ENCODE peak calls at places on chromosome 14, in five cellular contexts. One of them, this sample, is unnamed.

GRCh38 chr14:93747102-93747501 is 41.2 kb downstream of the PRIMA1 start:
- DNase-seq in A549: no peak
- DNase-seq in endothelial cell of umbilical vein: no peak
- DNase-seq in right lobe of liver: no peak
- DNase-seq in testis: no peak
- DNase-seq in this sample: no peak

GRCh38 chr14:95442633-95443021 is 73.8 kb downstream of the SYNE3 start:
- DNase-seq in right lobe of liver: peak
- DNase-seq in A549: peak
- DNase-seq in testis: peak
- DNase-seq in endothelial cell of umbilical vein: peak
- DNase-seq in this sample: peak

GRCh38 chr14:36773558-36773957 is 111.9 kb downstream of the PAX9 start:
- DNase-seq in endothelial cell of umbilical vein: no peak
- DNase-seq in right lobe of liver: no peak
- DNase-seq in testis: no peak
- DNase-seq in A549: peak
- DNase-seq in this sample: no peak

GRCh38 chr14:100296106-100296651 is 10.1 kb downstream of the SLC25A29 start:
- DNase-seq in testis: no peak
- DNase-seq in endothelial cell of umbilical vein: no peak
- DNase-seq in right lobe of liver: peak
- DNase-seq in A549: no peak
- DNase-seq in this sample: no peak

GRCh38 chr14:37668646-37669045 is 73.2 kb downstream of the TTC6 start:
- DNase-seq in endothelial cell of umbilical vein: no peak
- DNase-seq in A549: no peak
- DNase-seq in right lobe of liver: no peak
- DNase-seq in testis: no peak
- DNase-seq in this sample: no peak

GRCh38 chr14:52129733-52130132 is 60.9 kb upstream of the NID2 start:
- DNase-seq in endothelial cell of umbilical vein: no peak
- DNase-seq in A549: no peak
- DNase-seq in right lobe of liver: no peak
- DNase-seq in testis: peak
- DNase-seq in this sample: no peak

GRCh38 chr14:92121670-92122350 is at the start of the genes CPSF2 and NDUFB1:
- DNase-seq in endothelial cell of umbilical vein: peak
- DNase-seq in A549: peak
- DNase-seq in right lobe of liver: peak
- DNase-seq in testis: peak
- DNase-seq in this sample: no peak

GRCh38 chr14:39432619-39433451 is 602 bp upstream of the FBXO33 start:
- DNase-seq in endothelial cell of umbilical vein: peak
- DNase-seq in testis: peak
- DNase-seq in A549: peak
- DNase-seq in right lobe of liver: peak
- DNase-seq in this sample: peak

GRCh38 chr14:68471029-68471963 is 321.6 kb downstream of the ZFP36L1 start:
- DNase-seq in A549: no peak
- DNase-seq in right lobe of liver: no peak
- DNase-seq in endothelial cell of umbilical vein: no peak
- DNase-seq in testis: no peak
- DNase-seq in this sample: no peak

GRCh38 chr14:81315344-81315743 is 84.8 kb downstream of the STON2 start:
- DNase-seq in endothelial cell of umbilical vein: no peak
- DNase-seq in testis: no peak
- DNase-seq in right lobe of liver: no peak
- DNase-seq in A549: no peak
- DNase-seq in this sample: no peak

GRCh38 chr14:96160030-96160912 is 44.4 kb upstream of the BDKRB2 start:
- DNase-seq in right lobe of liver: no peak
- DNase-seq in endothelial cell of umbilical vein: no peak
- DNase-seq in A549: peak
- DNase-seq in testis: no peak
- DNase-seq in this sample: no peak

GRCh38 chr14:91140672-91141071 is 26.8 kb downstream of the DGLUCY start:
- DNase-seq in testis: peak
- DNase-seq in right lobe of liver: no peak
- DNase-seq in endothelial cell of umbilical vein: peak
- DNase-seq in A549: peak
- DNase-seq in this sample: no peak

GRCh38 chr14:97532052-97532451 is 734.9 kb downstream of the VRK1 start:
- DNase-seq in endothelial cell of umbilical vein: no peak
- DNase-seq in A549: no peak
- DNase-seq in testis: no peak
- DNase-seq in right lobe of liver: no peak
- DNase-seq in this sample: no peak

GRCh38 chr14:60721331-60722162 is 2.6 kb downstream of the SIX4 start:
- DNase-seq in right lobe of liver: peak
- DNase-seq in endothelial cell of umbilical vein: peak
- DNase-seq in A549: peak
- DNase-seq in testis: peak
- DNase-seq in this sample: no peak

GRCh38 chr14:50395448-50395847 is 1.2 kb downstream of the CDKL1 start:
- DNase-seq in endothelial cell of umbilical vein: no peak
- DNase-seq in testis: peak
- DNase-seq in right lobe of liver: no peak
- DNase-seq in A549: no peak
- DNase-seq in this sample: no peak

GRCh38 chr14:52545584-52546317 is 6.6 kb downstream of the TXNDC16 start:
- DNase-seq in endothelial cell of umbilical vein: no peak
- DNase-seq in right lobe of liver: no peak
- DNase-seq in A549: no peak
- DNase-seq in testis: no peak
- DNase-seq in this sample: peak

GRCh38 chr14:22547309-22547947 is 41.6 kb downstream of the DAD1 start:
- DNase-seq in testis: no peak
- DNase-seq in A549: no peak
- DNase-seq in endothelial cell of umbilical vein: peak
- DNase-seq in right lobe of liver: no peak
- DNase-seq in this sample: no peak

GRCh38 chr14:25041898-25042297 is 8.0 kb downstream of the STXBP6 start:
- DNase-seq in A549: no peak
- DNase-seq in right lobe of liver: no peak
- DNase-seq in endothelial cell of umbilical vein: no peak
- DNase-seq in testis: no peak
- DNase-seq in this sample: no peak

GRCh38 chr14:44791730-44792129 is 170.0 kb downstream of the KLHL28 start:
- DNase-seq in testis: no peak
- DNase-seq in endothelial cell of umbilical vein: no peak
- DNase-seq in A549: no peak
- DNase-seq in right lobe of liver: no peak
- DNase-seq in this sample: no peak

GRCh38 chr14:93369393-93370266 is 22.6 kb downstream of the COX8C start:
- DNase-seq in endothelial cell of umbilical vein: no peak
- DNase-seq in A549: no peak
- DNase-seq in testis: no peak
- DNase-seq in right lobe of liver: no peak
- DNase-seq in this sample: no peak

GRCh38 chr14:24389266-24389855 is 9.4 kb upstream of the NYNRIN start:
- DNase-seq in right lobe of liver: no peak
- DNase-seq in endothelial cell of umbilical vein: peak
- DNase-seq in A549: no peak
- DNase-seq in testis: no peak
- DNase-seq in this sample: no peak

GRCh38 chr14:79602742-79603141 is 608.6 kb downstream of the DIO2 start:
- DNase-seq in right lobe of liver: no peak
- DNase-seq in A549: no peak
- DNase-seq in endothelial cell of umbilical vein: no peak
- DNase-seq in testis: no peak
- DNase-seq in this sample: no peak

GRCh38 chr14:94568186-94568585 is 6.9 kb downstream of the SERPINA4 start:
- DNase-seq in endothelial cell of umbilical vein: no peak
- DNase-seq in testis: peak
- DNase-seq in right lobe of liver: no peak
- DNase-seq in A549: no peak
- DNase-seq in this sample: no peak

DNA sequence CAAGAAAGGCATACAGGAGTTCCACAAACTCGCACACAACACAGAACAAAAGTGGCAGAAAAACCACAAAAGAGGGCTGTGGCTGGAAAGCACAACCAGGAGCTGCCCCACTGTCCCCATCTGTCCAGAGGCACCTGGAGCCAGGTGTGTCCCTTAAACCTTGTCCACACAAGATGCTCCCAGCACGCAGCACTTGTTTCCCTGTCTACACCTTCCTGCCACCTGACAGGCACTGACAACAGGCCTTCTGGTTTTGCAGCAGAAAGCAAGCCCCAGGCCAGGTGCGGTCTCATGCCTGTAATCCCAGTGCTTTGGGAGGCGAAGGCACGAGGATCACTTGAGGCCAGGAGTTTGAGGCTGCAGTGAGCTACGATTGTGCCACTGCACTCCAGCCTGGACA is 3.6 kb downstream of the BTBD6 start:
- DNase-seq in endothelial cell of umbilical vein: no peak
- DNase-seq in testis: no peak
- DNase-seq in right lobe of liver: no peak
- DNase-seq in A549: no peak
- DNase-seq in this sample: no peak
- H3K4me3 ChIP-seq in endothelial cell of umbilical vein: no peak
- H3K4me3 ChIP-seq in testis: no peak
- H3K4me3 ChIP-seq in right lobe of liver: no peak
- H3K4me3 ChIP-seq in A549: no peak
- H3K4me3 ChIP-seq in this sample: no peak

GRCh38 chr14:76237349-76237990 is 85.7 kb downstream of the GPATCH2L start:
- DNase-seq in testis: no peak
- DNase-seq in A549: no peak
- DNase-seq in right lobe of liver: no peak
- DNase-seq in endothelial cell of umbilical vein: no peak
- DNase-seq in this sample: no peak
- TF ChIP-seq CTCF in testis: no peak
- TF ChIP-seq CTCF in A549: no peak
- TF ChIP-seq CTCF in right lobe of liver: no peak
- TF ChIP-seq CTCF in endothelial cell of umbilical vein: no peak
- TF ChIP-seq CTCF in this sample: no peak

DNA sequence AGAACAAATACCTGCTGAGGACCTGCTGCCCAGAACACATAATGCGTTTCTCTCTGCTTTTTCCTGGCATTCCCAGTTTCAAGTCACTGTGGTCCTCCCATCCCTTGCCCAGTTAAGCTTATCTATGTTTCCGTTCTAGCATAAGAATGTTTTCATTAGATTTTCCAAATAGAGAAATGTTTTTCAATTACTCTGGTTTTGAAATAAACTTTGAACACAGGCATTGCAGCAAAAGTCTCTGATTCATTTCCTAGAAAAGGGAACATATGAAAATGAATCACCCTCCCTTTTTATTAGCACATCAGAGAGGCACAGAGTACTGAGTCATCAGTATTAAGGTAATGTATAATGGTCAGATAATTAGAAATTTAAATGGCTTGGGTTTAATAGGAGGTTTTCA is 201.1 kb upstream of the TMEM260 start:
- DNase-seq in A549: no peak
- DNase-seq in testis: no peak
- DNase-seq in right lobe of liver: no peak
- DNase-seq in endothelial cell of umbilical vein: peak
- DNase-seq in this sample: no peak
- H3K4me3 ChIP-seq in A549: no peak
- H3K4me3 ChIP-seq in testis: no peak
- H3K4me3 ChIP-seq in right lobe of liver: no peak
- H3K4me3 ChIP-seq in endothelial cell of umbilical vein: no peak
- H3K4me3 ChIP-seq in this sample: no peak

DNA sequence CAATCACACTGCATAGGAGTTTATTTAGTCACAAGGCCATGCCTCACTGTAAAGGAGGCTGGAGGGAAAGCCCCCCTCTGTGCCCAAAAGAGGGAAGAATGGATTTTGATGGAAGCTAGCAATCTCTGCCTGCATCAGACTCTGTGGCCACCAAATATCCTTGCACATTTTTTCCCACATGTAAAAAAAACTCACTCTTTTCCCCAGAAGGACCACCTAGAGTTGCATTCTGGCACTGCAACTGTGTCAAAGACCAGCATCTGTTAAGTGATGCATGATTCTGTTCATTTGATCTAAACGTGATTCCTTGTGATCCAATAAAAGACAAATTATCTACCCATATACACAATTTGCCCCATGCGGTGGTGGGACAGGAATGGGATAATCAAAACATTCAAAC is 8.0 kb downstream of the RHOJ start:
- DNase-seq in testis: no peak
- DNase-seq in right lobe of liver: no peak
- DNase-seq in A549: no peak
- DNase-seq in endothelial cell of umbilical vein: no peak
- DNase-seq in this sample: no peak
- TF ChIP-seq CTCF in testis: no peak
- TF ChIP-seq CTCF in right lobe of liver: no peak
- TF ChIP-seq CTCF in A549: no peak
- TF ChIP-seq CTCF in endothelial cell of umbilical vein: peak
- TF ChIP-seq CTCF in this sample: no peak

GRCh38 chr14:70811065-70811464 is 1.8 kb upstream of the MAP3K9 start:
- DNase-seq in A549: no peak
- DNase-seq in testis: no peak
- DNase-seq in right lobe of liver: no peak
- DNase-seq in endothelial cell of umbilical vein: no peak
- DNase-seq in this sample: no peak
- H3K4me3 ChIP-seq in A549: no peak
- H3K4me3 ChIP-seq in testis: no peak
- H3K4me3 ChIP-seq in right lobe of liver: no peak
- H3K4me3 ChIP-seq in endothelial cell of umbilical vein: no peak
- H3K4me3 ChIP-seq in this sample: no peak

GRCh38 chr14:103696466-103697071 is 18.7 kb downstream of the XRCC3 start:
- DNase-seq in endothelial cell of umbilical vein: peak
- DNase-seq in right lobe of liver: no peak
- DNase-seq in A549: no peak
- DNase-seq in testis: peak
- DNase-seq in this sample: no peak

GRCh38 chr14:103696027-103696402 is 19.2 kb downstream of the XRCC3 start:
- DNase-seq in endothelial cell of umbilical vein: no peak
- DNase-seq in A549: no peak
- DNase-seq in testis: no peak
- DNase-seq in right lobe of liver: no peak
- DNase-seq in this sample: no peak

GRCh38 chr14:103694572-103695026 is 20.7 kb downstream of the XRCC3 start:
- DNase-seq in testis: no peak
- DNase-seq in endothelial cell of umbilical vein: no peak
- DNase-seq in A549: no peak
- DNase-seq in right lobe of liver: no peak
- DNase-seq in this sample: no peak

GRCh38 chr14:103697196-103697595 is 18.1 kb downstream of the XRCC3 start:
- DNase-seq in testis: no peak
- DNase-seq in right lobe of liver: no peak
- DNase-seq in A549: no peak
- DNase-seq in endothelial cell of umbilical vein: no peak
- DNase-seq in this sample: no peak

GRCh38 chr14:103695331-103696026 is 19.8 kb downstream of the XRCC3 start:
- DNase-seq in A549: no peak
- DNase-seq in endothelial cell of umbilical vein: no peak
- DNase-seq in testis: no peak
- DNase-seq in right lobe of liver: no peak
- DNase-seq in this sample: no peak
- TF ChIP-seq CTCF in A549: no peak
- TF ChIP-seq CTCF in endothelial cell of umbilical vein: no peak
- TF ChIP-seq CTCF in testis: no peak
- TF ChIP-seq CTCF in right lobe of liver: no peak
- TF ChIP-seq CTCF in this sample: no peak

GRCh38 chr14:64266206-64266605 is 28.0 kb downstream of the ESR2 start:
- DNase-seq in endothelial cell of umbilical vein: peak
- DNase-seq in A549: no peak
- DNase-seq in testis: no peak
- DNase-seq in right lobe of liver: no peak
- DNase-seq in this sample: no peak
- H3K4me3 ChIP-seq in endothelial cell of umbilical vein: no peak
- H3K4me3 ChIP-seq in A549: no peak
- H3K4me3 ChIP-seq in testis: no peak
- H3K4me3 ChIP-seq in right lobe of liver: no peak
- H3K4me3 ChIP-seq in this sample: no peak

This sample was measured in LNCaP clone FGC.